ENCODE peak calls at places on chromosomes 2 and 18, in six cellular contexts. X is effector memory CD4-positive, alpha-beta T cell; D is H7; Y is bronchial epithelial cell; H is left cardiac atrium; M is SJSA1. B is an unnamed sample.

GRCh38 chr2:233384017-233384416 is 29.7 kb downstream of the DGKD start:
- DNase-seq in Y (no peak), D (peak), M (no peak), X (no peak), H (no peak), B (no peak)

GRCh38 chr2:174577967-174578589 is 19.5 kb downstream of the WIPF1 start:
- DNase-seq in M (peak), H (no peak), D (peak), Y (peak), X (peak), B (peak)

GRCh38 chr2:1769703-1770422 is 25.5 kb upstream of the PXDN start:
- DNase-seq in M (peak), Y (peak), H (peak), D (peak), X (no peak), B (peak)

GRCh38 chr2:10844083-10844482 is 31.5 kb upstream of the PDIA6 start:
- DNase-seq in Y (peak), M (peak), X (no peak), D (peak), H (peak), B (peak)

GRCh38 chr2:28274911-28275685 is 117.6 kb upstream of the FOSL2 start:
- DNase-seq in D (peak), M (peak), Y (peak), H (peak), X (no peak), B (peak)

GRCh38 chr18:57743008-57743407 is 60.1 kb downstream of the ATP8B1 start:
- DNase-seq in Y (peak), H (no peak), D (no peak), X (no peak), M (peak), B (no peak)

GRCh38 chr18:7021994-7022840 is 95.4 kb downstream of the LAMA1 start:
- DNase-seq in X (no peak), D (peak), Y (peak), M (peak), H (no peak), B (peak)

GRCh38 chr2:120316528-120317179 is 29.3 kb upstream of the INHBB start:
- DNase-seq in X (no peak), D (peak), Y (no peak), H (no peak), M (no peak), B (no peak)

GRCh38 chr2:220078439-220078838 is 451.0 kb downstream of the SLC4A3 start:
- DNase-seq in X (no peak), H (no peak), Y (no peak), D (no peak), M (no peak), B (no peak)

GRCh38 chr2:106885326-106885725 is 641 bp downstream of the ST6GAL2 start:
- DNase-seq in D (peak), X (no peak), H (no peak), M (no peak), Y (no peak), B (no peak)

GRCh38 chr2:60634443-60634842 is 81.0 kb upstream of the BCL11A start:
- DNase-seq in D (no peak), Y (peak), M (no peak), H (no peak), X (no peak), B (no peak)